ENCODE peak calls at places on chromosome 1, in nine cellular contexts. J is HuH-7.5, F is endodermal cell, D is T47D, N is fibroblast of gingiva, W is GM13976, I is GM10248, X is colonic mucosa, R is AG08395. A is an unnamed sample.

GRCh38 chr1:27551170-27551952 is 52.6 kb downstream of the AHDC1 start:
- DNase-seq in D (no peak), R (no peak), W (no peak), F (no peak), X (no peak), J (no peak), I (no peak), N (no peak), A (no peak)

GRCh38 chr1:214102907-214103306 is 115.1 kb downstream of the PROX1 start:
- DNase-seq in I (no peak), F (no peak), N (peak), J (no peak), R (peak), W (no peak), D (no peak), X (no peak), A (no peak)

GRCh38 chr1:91895832-91896556 is 10.0 kb upstream of the TGFBR3 start:
- DNase-seq in I (no peak), X (no peak), W (no peak), D (no peak), F (no peak), J (no peak), R (no peak), N (no peak), A (no peak)

GRCh38 chr1:227459977-227460376 is 103.4 kb upstream of the ZNF678 start:
- DNase-seq in X (no peak), N (no peak), F (no peak), J (no peak), D (no peak), I (no peak), R (no peak), W (peak), A (no peak)

GRCh38 chr1:209349372-209350324 is 233.9 kb upstream of the CAMK1G start:
- DNase-seq in N (no peak), X (no peak), J (no peak), R (peak), W (no peak), I (peak), D (no peak), F (no peak), A (no peak)

GRCh38 chr1:78688701-78689100 is 39.1 kb downstream of the IFI44 start:
- DNase-seq in X (no peak), N (peak), D (peak), R (peak), W (no peak), I (no peak), J (no peak), F (no peak), A (no peak)

GRCh38 chr1:2194319-2194897 is at the start of gene FAAP20:
- DNase-seq in R (peak), I (peak), X (no peak), J (peak), W (peak), N (peak), D (peak), F (peak), A (peak)

GRCh38 chr1:58964428-58964827 is 180.6 kb upstream of the JUN start:
- DNase-seq in N (no peak), I (no peak), F (no peak), D (no peak), R (no peak), X (no peak), J (no peak), W (no peak), A (no peak)

GRCh38 chr1:230382060-230382491 is 44.1 kb downstream of the PGBD5 start:
- DNase-seq in I (no peak), N (no peak), F (peak), J (peak), W (no peak), X (no peak), R (no peak), D (peak), A (no peak)

GRCh38 chr1:33177996-33178540 is 3.8 kb downstream of the TRIM62 start:
- DNase-seq in R (no peak), D (no peak), X (no peak), N (no peak), I (no peak), F (peak), W (no peak), J (no peak), A (no peak)

A was measured in NCI-H1930.